ENCODE peak calls at places on chromosomes 16 and 17, in six cellular contexts. One of them, this sample, is unnamed.

GRCh38 chr16:66156538-66156937 is 210.0 kb upstream of the CDH5 start:
- DNase-seq in H9: no peak
- DNase-seq in trophoblast cell: no peak
- DNase-seq in IMR-90: no peak
- DNase-seq in H1: no peak
- DNase-seq in mesenchymal stem cell: no peak
- DNase-seq in this sample: no peak

GRCh38 chr16:23182675-23183485 is at the start of gene SCNN1G:
- DNase-seq in H9: peak; percentile 42
- DNase-seq in trophoblast cell: peak; percentile 6
- DNase-seq in IMR-90: no peak
- DNase-seq in H1: no peak
- DNase-seq in mesenchymal stem cell: no peak
- DNase-seq in this sample: peak; percentile 17

GRCh38 chr17:55348749-55349354 is 72.8 kb downstream of the MMD start:
- DNase-seq in H9: peak; percentile 58
- DNase-seq in trophoblast cell: peak; percentile 74
- DNase-seq in IMR-90: peak; percentile 43
- DNase-seq in H1: no peak
- DNase-seq in mesenchymal stem cell: peak; percentile 56
- DNase-seq in this sample: peak; percentile 33

GRCh38 chr16:82197540-82198240 is 27.7 kb upstream of the MPHOSPH6 start:
- DNase-seq in H9: no peak
- DNase-seq in trophoblast cell: no peak
- DNase-seq in IMR-90: no peak
- DNase-seq in H1: no peak
- DNase-seq in mesenchymal stem cell: no peak
- DNase-seq in this sample: no peak

GRCh38 chr17:28846231-28846630 is 3.6 kb upstream of the FAM222B start:
- DNase-seq in H9: no peak
- DNase-seq in trophoblast cell: peak; percentile 87
- DNase-seq in IMR-90: no peak
- DNase-seq in H1: no peak
- DNase-seq in mesenchymal stem cell: no peak
- DNase-seq in this sample: no peak

GRCh38 chr16:81560979-81561657 is 116.5 kb downstream of the CMIP start:
- DNase-seq in H9: no peak
- DNase-seq in trophoblast cell: no peak
- DNase-seq in IMR-90: peak; percentile 44
- DNase-seq in H1: no peak
- DNase-seq in mesenchymal stem cell: peak; percentile 31
- DNase-seq in this sample: no peak

GRCh38 chr17:5238333-5238732 is 3.7 kb upstream of the SCIMP start:
- DNase-seq in H9: no peak
- DNase-seq in trophoblast cell: no peak
- DNase-seq in IMR-90: no peak
- DNase-seq in H1: no peak
- DNase-seq in mesenchymal stem cell: no peak
- DNase-seq in this sample: no peak

GRCh38 chr17:48626470-48627241 is 498 bp upstream of the HOXB9 start:
- DNase-seq in H9: peak; percentile 78
- DNase-seq in trophoblast cell: no peak
- DNase-seq in IMR-90: peak; percentile 47
- DNase-seq in H1: no peak
- DNase-seq in mesenchymal stem cell: peak; percentile 97
- DNase-seq in this sample: no peak

GRCh38 chr16:57643166-57643813 is 14.9 kb downstream of the ADGRG1 start:
- DNase-seq in H9: no peak
- DNase-seq in trophoblast cell: no peak
- DNase-seq in IMR-90: peak; percentile 70
- DNase-seq in H1: no peak
- DNase-seq in mesenchymal stem cell: peak; percentile 37
- DNase-seq in this sample: no peak

GRCh38 chr17:4950075-4950756 is 703 bp upstream of the ENO3 start:
- DNase-seq in H9: peak; percentile 78
- DNase-seq in trophoblast cell: peak; percentile 30
- DNase-seq in IMR-90: no peak
- DNase-seq in H1: no peak
- DNase-seq in mesenchymal stem cell: no peak
- DNase-seq in this sample: no peak

GRCh38 chr16:397135-397661 is at the start of gene NME4:
- DNase-seq in H9: peak; percentile 66
- DNase-seq in trophoblast cell: peak; percentile 74
- DNase-seq in IMR-90: no peak
- DNase-seq in H1: no peak
- DNase-seq in mesenchymal stem cell: peak; percentile 42
- DNase-seq in this sample: peak; percentile 42

GRCh38 chr16:76278976-76279375 is 1.8 kb downstream of the CNTNAP4 start:
- DNase-seq in H9: no peak
- DNase-seq in trophoblast cell: peak; percentile 27
- DNase-seq in IMR-90: no peak
- DNase-seq in H1: no peak
- DNase-seq in mesenchymal stem cell: peak; percentile 52
- DNase-seq in this sample: no peak

GRCh38 chr17:61517843-61518606 is 65.8 kb downstream of the TBX4 start:
- DNase-seq in H9: no peak
- DNase-seq in trophoblast cell: no peak
- DNase-seq in IMR-90: no peak
- DNase-seq in H1: no peak
- DNase-seq in mesenchymal stem cell: no peak
- DNase-seq in this sample: no peak

GRCh38 chr17:18371455-18371854 is 6.1 kb upstream of the EVPLL start:
- DNase-seq in H9: no peak
- DNase-seq in trophoblast cell: no peak
- DNase-seq in IMR-90: no peak
- DNase-seq in H1: no peak
- DNase-seq in mesenchymal stem cell: no peak
- DNase-seq in this sample: no peak

GRCh38 chr17:77577491-77577890 is 381.0 kb upstream of the TNRC6C start:
- DNase-seq in H9: no peak
- DNase-seq in trophoblast cell: no peak
- DNase-seq in IMR-90: no peak
- DNase-seq in H1: no peak
- DNase-seq in mesenchymal stem cell: no peak
- DNase-seq in this sample: no peak

GRCh38 chr17:73718912-73719311 is 74.7 kb upstream of the SDK2 start:
- DNase-seq in H9: no peak
- DNase-seq in trophoblast cell: no peak
- DNase-seq in IMR-90: no peak
- DNase-seq in H1: no peak
- DNase-seq in mesenchymal stem cell: peak; percentile 33
- DNase-seq in this sample: no peak

GRCh38 chr17:49494937-49495841 is at the start of gene NGFR:
- DNase-seq in H9: peak; percentile 82
- DNase-seq in trophoblast cell: peak; percentile 45
- DNase-seq in IMR-90: peak; percentile 13
- DNase-seq in H1: no peak
- DNase-seq in mesenchymal stem cell: peak; percentile 36
- DNase-seq in this sample: peak; percentile 71

GRCh38 chr17:32314636-32315035 is 27.3 kb downstream of the C17orf75 start:
- DNase-seq in H9: no peak
- DNase-seq in trophoblast cell: no peak
- DNase-seq in IMR-90: no peak
- DNase-seq in H1: no peak
- DNase-seq in mesenchymal stem cell: no peak
- DNase-seq in this sample: no peak

GRCh38 chr17:79370126-79370525 is 240.7 kb downstream of the RBFOX3 start:
- DNase-seq in H9: no peak
- DNase-seq in trophoblast cell: no peak
- DNase-seq in IMR-90: no peak
- DNase-seq in H1: no peak
- DNase-seq in mesenchymal stem cell: no peak
- DNase-seq in this sample: no peak

GRCh38 chr16:3174618-3175148 is 13.3 kb upstream of the OR1F1 start:
- DNase-seq in H9: no peak
- DNase-seq in trophoblast cell: no peak
- DNase-seq in IMR-90: no peak
- DNase-seq in H1: no peak
- DNase-seq in mesenchymal stem cell: no peak
- DNase-seq in this sample: no peak

GRCh38 chr16:58127033-58127556 is 2.1 kb downstream of the CFAP20 start:
- DNase-seq in H9: no peak
- DNase-seq in trophoblast cell: peak; percentile 24
- DNase-seq in IMR-90: peak; percentile 43
- DNase-seq in H1: no peak
- DNase-seq in mesenchymal stem cell: peak; percentile 69
- DNase-seq in this sample: no peak

GRCh38 chr16:87317766-87318121 is 552 bp upstream of the C16orf95 start:
- DNase-seq in H9: no peak
- DNase-seq in trophoblast cell: peak; percentile 58
- DNase-seq in IMR-90: peak; percentile 50
- DNase-seq in H1: no peak
- DNase-seq in mesenchymal stem cell: peak; percentile 72
- DNase-seq in this sample: no peak

GRCh38 chr16:56990407-56991286 is 1.3 kb downstream of the NLRC5 start:
- DNase-seq in H9: no peak
- DNase-seq in trophoblast cell: no peak
- DNase-seq in IMR-90: no peak
- DNase-seq in H1: no peak
- DNase-seq in mesenchymal stem cell: no peak
- DNase-seq in this sample: no peak

GRCh38 chr16:70402916-70403659 is 35.8 kb downstream of the ST3GAL2 start:
- DNase-seq in H9: no peak
- DNase-seq in trophoblast cell: peak; percentile 40
- DNase-seq in IMR-90: peak; percentile 63
- DNase-seq in H1: no peak
- DNase-seq in mesenchymal stem cell: peak; percentile 43
- DNase-seq in this sample: no peak

GRCh38 chr16:1688807-1689560 is 10.9 kb downstream of the JPT2 start:
- DNase-seq in H9: no peak
- DNase-seq in trophoblast cell: peak; percentile 98
- DNase-seq in IMR-90: no peak
- DNase-seq in H1: no peak
- DNase-seq in mesenchymal stem cell: peak; percentile 32
- DNase-seq in this sample: no peak

DNA sequence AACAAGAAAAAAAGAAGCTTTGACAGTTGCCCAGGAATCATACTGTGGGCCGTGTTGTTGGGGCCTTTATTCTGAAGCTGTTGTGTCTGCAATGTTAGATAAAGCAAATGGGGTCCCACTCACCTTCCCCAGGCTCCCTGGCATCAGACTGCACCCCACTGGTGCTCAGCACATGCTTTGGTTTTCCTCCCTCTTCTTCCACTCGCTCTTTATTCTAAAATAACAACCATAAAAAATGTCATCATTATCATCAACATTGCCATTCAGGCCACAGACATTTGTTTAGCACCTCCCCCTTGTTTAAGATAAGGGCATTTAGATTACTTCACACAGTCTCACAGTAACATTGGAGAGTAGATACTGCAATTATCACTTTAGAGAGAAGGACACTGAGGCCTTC is 8.2 kb downstream of the MYLK3 start:
- DNase-seq in H9: no peak
- DNase-seq in trophoblast cell: no peak
- DNase-seq in IMR-90: no peak
- DNase-seq in H1: no peak
- DNase-seq in mesenchymal stem cell: no peak
- DNase-seq in this sample: no peak
- H2BK5ac ChIP-seq in H9: no peak overlapping the region
- H2BK5ac ChIP-seq in trophoblast cell: no peak overlapping the region
- H2BK5ac ChIP-seq in IMR-90: no peak overlapping the region
- H2BK5ac ChIP-seq in H1: no peak overlapping the region
- H2BK5ac ChIP-seq in mesenchymal stem cell: no peak overlapping the region
- H2BK5ac ChIP-seq in this sample: no peak overlapping the region

DNA sequence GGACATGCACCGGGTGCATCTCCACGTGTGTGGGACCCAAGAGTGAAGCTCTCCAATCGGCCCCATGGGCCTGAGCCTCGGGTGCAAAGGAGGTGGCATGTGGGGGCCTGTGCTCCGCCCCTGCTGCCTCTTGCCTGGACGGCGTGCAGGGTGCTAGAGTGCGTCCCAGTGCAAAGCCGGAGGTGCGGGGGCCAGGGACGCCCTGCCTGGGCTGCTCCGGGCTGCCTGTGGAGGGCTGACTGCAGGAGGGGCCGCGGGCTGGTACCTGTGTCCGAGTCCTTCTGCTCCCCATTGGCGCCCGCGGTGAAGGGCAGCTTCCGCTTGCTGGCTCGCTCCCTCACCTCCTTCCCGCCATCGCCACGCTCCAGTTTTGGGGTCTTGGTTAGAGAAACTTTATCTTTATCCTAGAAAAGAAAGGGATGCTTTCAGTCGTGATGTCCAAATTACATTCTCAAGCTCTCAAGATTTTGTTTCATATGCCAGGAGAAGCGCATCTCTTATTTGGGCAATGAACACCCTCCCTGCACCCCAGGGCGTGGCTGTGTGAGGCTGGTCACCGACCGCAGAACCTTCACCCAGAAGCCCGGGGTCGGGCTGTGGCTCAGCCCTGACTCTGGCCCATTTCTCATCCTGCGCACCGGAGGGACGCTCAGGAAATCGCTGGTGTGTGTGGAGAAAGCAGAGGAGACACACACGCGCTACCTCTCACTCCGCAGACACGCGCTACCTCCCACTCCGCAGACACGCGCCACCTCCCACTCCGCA is 87.6 kb downstream of the ZNF778 start:
- DNase-seq in H9: no peak
- DNase-seq in trophoblast cell: no peak
- DNase-seq in IMR-90: no peak
- DNase-seq in H1: no peak
- DNase-seq in mesenchymal stem cell: no peak
- DNase-seq in this sample: no peak
- H2AFZ ChIP-seq in H9: no peak overlapping the region
- H2AFZ ChIP-seq in trophoblast cell: no peak overlapping the region
- H2AFZ ChIP-seq in IMR-90: no peak overlapping the region
- H2AFZ ChIP-seq in H1: no peak overlapping the region
- H2AFZ ChIP-seq in mesenchymal stem cell: no peak overlapping the region
- H2AFZ ChIP-seq in this sample: no peak overlapping the region

GRCh38 chr16:11253009-11253994 is 2.7 kb downstream of the SOCS1 start:
- DNase-seq in H9: no peak
- DNase-seq in trophoblast cell: peak; percentile 17
- DNase-seq in IMR-90: peak; percentile 84
- DNase-seq in H1: no peak
- DNase-seq in mesenchymal stem cell: peak; percentile 60
- DNase-seq in this sample: no peak
- H3K9ac ChIP-seq in H9: no peak overlapping the region
- H3K9ac ChIP-seq in trophoblast cell: no peak overlapping the region
- H3K9ac ChIP-seq in IMR-90: peak overlapping the region; percentile 91
- H3K9ac ChIP-seq in H1: no peak overlapping the region
- H3K9ac ChIP-seq in mesenchymal stem cell: peak overlapping the region; percentile 84
- H3K9ac ChIP-seq in this sample: no peak overlapping the region

GRCh38 chr17:57892820-57893595 is 43.2 kb upstream of the MRPS23 start:
- DNase-seq in H9: peak; percentile 80
- DNase-seq in trophoblast cell: peak; percentile 93
- DNase-seq in IMR-90: peak; percentile 98
- DNase-seq in H1: no peak
- DNase-seq in mesenchymal stem cell: peak; percentile 100
- DNase-seq in this sample: peak; percentile 77
- H2BK5ac ChIP-seq in H9: no peak overlapping the region
- H2BK5ac ChIP-seq in trophoblast cell: peak overlapping the region; percentile 52
- H2BK5ac ChIP-seq in IMR-90: peak overlapping the region; percentile 96
- H2BK5ac ChIP-seq in H1: peak overlapping the region; percentile 90
- H2BK5ac ChIP-seq in mesenchymal stem cell: peak overlapping the region; percentile 97
- H2BK5ac ChIP-seq in this sample: peak overlapping the region; percentile 69